ENCODE peak calls at places on chromosome 16, in ten cellular contexts. X, G, J, I, B, Q, W, D, H and N are unnamed samples.

GRCh38 chr16:57530531-57531252 is 5.7 kb downstream of the CCDC102A start:
- DNase-seq in X (no peak), G (no peak), J (no peak), I (no peak), B (no peak), Q (peak; percentile 19), W (peak; percentile 7), D (no peak), H (no peak), N (no peak)

GRCh38 chr16:72798212-72798611 is 249.7 kb downstream of the ZFHX3 start:
- DNase-seq in X (no peak), G (no peak), J (no peak), I (no peak), B (no peak), Q (no peak), W (no peak), D (no peak), H (no peak), N (no peak)

GRCh38 chr16:62077998-62078397 is 41.8 kb upstream of the CDH8 start:
- DNase-seq in X (no peak), G (peak; percentile 7), J (no peak), I (no peak), B (no peak), Q (peak; percentile 81), W (no peak), D (no peak), H (no peak), N (no peak)

GRCh38 chr16:86078121-86078600 is 179.2 kb downstream of the IRF8 start:
- DNase-seq in X (no peak), G (peak; percentile 2), J (peak; percentile 51), I (no peak), B (peak; percentile 15), Q (peak; percentile 18), W (peak; percentile 39), D (no peak), H (peak; percentile 36), N (no peak)

GRCh38 chr16:24348511-24349290 is 92.6 kb downstream of the CACNG3 start:
- DNase-seq in X (no peak), G (no peak), J (no peak), I (no peak), B (peak; percentile 33), Q (peak; percentile 52), W (no peak), D (no peak), H (no peak), N (no peak)

GRCh38 chr16:52549011-52549692 is 2.2 kb upstream of the TOX3 start:
- DNase-seq in X (no peak), G (no peak), J (peak; percentile 24), I (no peak), B (no peak), Q (peak; percentile 63), W (no peak), D (no peak), H (no peak), N (no peak)

GRCh38 chr16:56347670-56348069 is 77.7 kb downstream of the AMFR start:
- DNase-seq in X (no peak), G (no peak), J (no peak), I (no peak), B (no peak), Q (no peak), W (no peak), D (no peak), H (no peak), N (no peak)

GRCh38 chr16:83898463-83899271 is at the start of gene MLYCD:
- DNase-seq in X (peak; percentile 37), G (peak; percentile 84), J (peak; percentile 67), I (no peak), B (peak; percentile 97), Q (peak; percentile 91), W (peak; percentile 90), D (peak; percentile 76), H (peak; percentile 98), N (peak; percentile 84)

GRCh38 chr16:57039148-57039812 is 49.9 kb downstream of the NLRC5 start:
- DNase-seq in X (peak; percentile 18), G (no peak), J (peak; percentile 77), I (peak; percentile 65), B (no peak), Q (no peak), W (peak; percentile 33), D (no peak), H (no peak), N (no peak)

GRCh38 chr16:24645739-24646645 is 83.5 kb upstream of the TNRC6A start:
- DNase-seq in X (peak; percentile 100), G (no peak), J (peak; percentile 100), I (no peak), B (peak; percentile 14), Q (no peak), W (no peak), D (peak; percentile 81), H (no peak), N (peak; percentile 82)

GRCh38 chr16:8665529-8665928 is 8.9 kb upstream of the ABAT start:
- DNase-seq in X (no peak), G (no peak), J (no peak), I (no peak), B (no peak), Q (peak; percentile 45), W (no peak), D (no peak), H (no peak), N (no peak)

GRCh38 chr16:8670014-8670560 is 4.3 kb upstream of the ABAT start:
- DNase-seq in X (no peak), G (no peak), J (no peak), I (no peak), B (no peak), Q (no peak), W (no peak), D (no peak), H (no peak), N (no peak)

GRCh38 chr16:8669481-8669880 is 4.9 kb upstream of the ABAT start:
- DNase-seq in X (no peak), G (no peak), J (no peak), I (no peak), B (no peak), Q (no peak), W (no peak), D (no peak), H (no peak), N (no peak)

GRCh38 chr16:8668138-8668537 is 6.3 kb upstream of the ABAT start:
- DNase-seq in X (no peak), G (no peak), J (no peak), I (no peak), B (no peak), Q (no peak), W (no peak), D (no peak), H (no peak), N (no peak)

GRCh38 chr16:8667492-8667891 is 6.9 kb upstream of the ABAT start:
- DNase-seq in X (no peak), G (no peak), J (no peak), I (no peak), B (no peak), Q (no peak), W (no peak), D (no peak), H (no peak), N (no peak)
- TF ChIP-seq CTCF in X (no peak), G (no peak), J (no peak), I (no peak), B (no peak), Q (no peak), W (no peak), D (no peak), H (no peak), N (no peak)

GRCh38 chr16:87304951-87305350 is 12.2 kb downstream of the C16orf95 start:
- DNase-seq in X (no peak), G (no peak), J (no peak), I (no peak), B (no peak), Q (no peak), W (no peak), D (no peak), H (peak; percentile 53), N (no peak)

GRCh38 chr16:87303962-87304521 is 13.2 kb downstream of the C16orf95 start:
- DNase-seq in X (no peak), G (no peak), J (no peak), I (no peak), B (no peak), Q (no peak), W (no peak), D (no peak), H (peak; percentile 23), N (no peak)

GRCh38 chr16:87308826-87309225 is 8.4 kb downstream of the C16orf95 start:
- DNase-seq in X (no peak), G (no peak), J (no peak), I (no peak), B (no peak), Q (no peak), W (no peak), D (no peak), H (peak; percentile 1), N (no peak)

GRCh38 chr16:87303431-87303930 is 13.7 kb downstream of the C16orf95 start:
- DNase-seq in X (no peak), G (no peak), J (no peak), I (no peak), B (no peak), Q (no peak), W (no peak), D (no peak), H (peak; percentile 49), N (no peak)

GRCh38 chr16:87305505-87306391 is 11.4 kb downstream of the C16orf95 start:
- DNase-seq in X (peak; percentile 66), G (peak; percentile 66), J (peak; percentile 30), I (no peak), B (no peak), Q (peak; percentile 77), W (no peak), D (no peak), H (peak; percentile 42), N (peak; percentile 47)
- TF ChIP-seq CTCF in X (peak; percentile 66), G (peak; percentile 54), J (peak; percentile 19), I (no peak), B (no peak), Q (peak; percentile 50), W (no peak), D (no peak), H (no peak), N (no peak)

DNA sequence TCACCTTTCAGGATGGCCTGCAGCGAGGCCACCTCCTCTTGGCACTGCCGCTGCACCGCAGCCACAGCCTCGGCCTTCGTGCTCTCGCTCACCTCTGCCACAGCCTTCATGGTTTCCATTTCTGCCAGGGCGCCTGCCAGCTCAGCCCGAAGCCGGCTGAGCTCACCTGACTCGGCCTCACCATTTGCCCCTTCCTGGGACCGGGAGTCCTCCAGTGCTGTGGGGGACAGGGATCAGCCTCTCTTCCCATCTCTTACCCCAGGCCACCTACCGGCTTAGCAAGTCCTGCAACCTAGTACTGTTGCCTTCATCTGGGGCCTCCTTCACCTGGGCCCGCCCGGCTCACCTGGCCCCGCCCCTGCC is 658 bp downstream of the RABEP2 start:
- DNase-seq in X (no peak), G (no peak), J (no peak), I (no peak), B (no peak), Q (no peak), W (peak; percentile 47), D (no peak), H (no peak), N (no peak)
- TF ChIP-seq CTCF in X (no peak), G (no peak), J (no peak), I (peak; percentile 6), B (no peak), Q (peak; percentile 62), W (peak; percentile 71), D (no peak), H (peak; percentile 24), N (peak; percentile 30)

DNA sequence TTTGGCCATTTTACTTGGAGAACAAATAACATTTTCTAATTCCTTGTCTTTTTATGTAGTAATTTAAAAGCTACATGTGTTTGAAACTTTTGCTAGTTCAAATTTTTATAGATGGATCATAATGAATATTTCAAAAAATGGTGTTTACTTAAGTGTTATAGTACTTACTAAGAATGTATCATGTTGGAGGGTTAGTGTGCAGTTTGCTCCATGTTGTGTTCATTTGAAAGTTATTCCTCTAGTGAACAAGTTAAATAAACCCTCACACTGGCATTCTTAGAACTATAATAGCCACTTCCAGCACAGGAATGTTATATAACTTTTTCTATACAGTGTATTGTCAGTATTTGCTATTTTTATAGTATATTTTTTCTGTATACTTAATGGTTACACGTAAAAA is 62.8 kb downstream of the MRTFB start:
- DNase-seq in X (no peak), G (no peak), J (no peak), I (no peak), B (no peak), Q (no peak), W (no peak), D (no peak), H (no peak), N (no peak)
- TF ChIP-seq CTCF in X (no peak), G (no peak), J (no peak), I (no peak), B (no peak), Q (no peak), W (no peak), D (no peak), H (no peak), N (no peak)